ENCODE peak calls at places on chromosomes 3 and 15, in nine cellular contexts. One of them, this sample, is unnamed.

GRCh38 chr3:114848087-114848486 is 299.0 kb downstream of the ZBTB20 start:
- DNase-seq in sciatic nerve: no peak
- DNase-seq in iPS-NIHi11: no peak
- DNase-seq in NCI-H1105 treated with DMSO at 0.1 percent for 48 hours: no peak
- DNase-seq in NCI-H1092: peak
- DNase-seq in NCI-H774: no peak
- DNase-seq in ELR: no peak
- DNase-seq in stimulated activated CD4-positive, alpha-beta T cell treated with anti-CD3 and anti-CD28 coated beads, Interleukin-12 subunit alpha, Interleukin-12 subunit beta, amount 100 ng/mL, for 24 hours: no peak
- DNase-seq in NCI-H1436: peak
- DNase-seq in this sample: no peak

GRCh38 chr15:36643551-36643950 is 64.1 kb downstream of the CDIN1 start:
- DNase-seq in stimulated activated CD4-positive, alpha-beta T cell treated with anti-CD3 and anti-CD28 coated beads, Interleukin-12 subunit alpha, Interleukin-12 subunit beta, amount 100 ng/mL, for 24 hours: no peak
- DNase-seq in NCI-H774: no peak
- DNase-seq in iPS-NIHi11: peak
- DNase-seq in sciatic nerve: no peak
- DNase-seq in ELR: peak
- DNase-seq in NCI-H1092: no peak
- DNase-seq in NCI-H1105 treated with DMSO at 0.1 percent for 48 hours: no peak
- DNase-seq in NCI-H1436: no peak
- DNase-seq in this sample: no peak

GRCh38 chr3:31275038-31275562 is 257.6 kb upstream of the STT3B start:
- DNase-seq in NCI-H774: no peak
- DNase-seq in iPS-NIHi11: no peak
- DNase-seq in ELR: peak
- DNase-seq in NCI-H1436: no peak
- DNase-seq in sciatic nerve: no peak
- DNase-seq in stimulated activated CD4-positive, alpha-beta T cell treated with anti-CD3 and anti-CD28 coated beads, Interleukin-12 subunit alpha, Interleukin-12 subunit beta, amount 100 ng/mL, for 24 hours: no peak
- DNase-seq in NCI-H1092: no peak
- DNase-seq in NCI-H1105 treated with DMSO at 0.1 percent for 48 hours: no peak
- DNase-seq in this sample: peak

GRCh38 chr3:180306691-180307090 is 270.0 kb upstream of the PEX5L start:
- DNase-seq in NCI-H1092: no peak
- DNase-seq in ELR: peak
- DNase-seq in stimulated activated CD4-positive, alpha-beta T cell treated with anti-CD3 and anti-CD28 coated beads, Interleukin-12 subunit alpha, Interleukin-12 subunit beta, amount 100 ng/mL, for 24 hours: no peak
- DNase-seq in NCI-H774: peak
- DNase-seq in iPS-NIHi11: no peak
- DNase-seq in NCI-H1105 treated with DMSO at 0.1 percent for 48 hours: no peak
- DNase-seq in sciatic nerve: no peak
- DNase-seq in NCI-H1436: no peak
- DNase-seq in this sample: no peak

GRCh38 chr3:14147063-14147435 is 22.2 kb downstream of the TMEM43 start:
- DNase-seq in NCI-H774: no peak
- DNase-seq in NCI-H1436: no peak
- DNase-seq in stimulated activated CD4-positive, alpha-beta T cell treated with anti-CD3 and anti-CD28 coated beads, Interleukin-12 subunit alpha, Interleukin-12 subunit beta, amount 100 ng/mL, for 24 hours: no peak
- DNase-seq in sciatic nerve: no peak
- DNase-seq in NCI-H1092: no peak
- DNase-seq in iPS-NIHi11: no peak
- DNase-seq in ELR: no peak
- DNase-seq in NCI-H1105 treated with DMSO at 0.1 percent for 48 hours: no peak
- DNase-seq in this sample: no peak

GRCh38 chr3:13842226-13842625 is 37.6 kb downstream of the WNT7A start:
- DNase-seq in ELR: no peak
- DNase-seq in NCI-H1436: no peak
- DNase-seq in stimulated activated CD4-positive, alpha-beta T cell treated with anti-CD3 and anti-CD28 coated beads, Interleukin-12 subunit alpha, Interleukin-12 subunit beta, amount 100 ng/mL, for 24 hours: no peak
- DNase-seq in NCI-H1105 treated with DMSO at 0.1 percent for 48 hours: no peak
- DNase-seq in sciatic nerve: no peak
- DNase-seq in NCI-H1092: no peak
- DNase-seq in iPS-NIHi11: no peak
- DNase-seq in NCI-H774: no peak
- DNase-seq in this sample: no peak

GRCh38 chr3:89699229-89699628 is 591.8 kb downstream of the EPHA3 start:
- DNase-seq in stimulated activated CD4-positive, alpha-beta T cell treated with anti-CD3 and anti-CD28 coated beads, Interleukin-12 subunit alpha, Interleukin-12 subunit beta, amount 100 ng/mL, for 24 hours: no peak
- DNase-seq in iPS-NIHi11: no peak
- DNase-seq in ELR: no peak
- DNase-seq in NCI-H1436: no peak
- DNase-seq in sciatic nerve: no peak
- DNase-seq in NCI-H1092: no peak
- DNase-seq in NCI-H1105 treated with DMSO at 0.1 percent for 48 hours: no peak
- DNase-seq in NCI-H774: no peak
- DNase-seq in this sample: no peak

GRCh38 chr3:183534249-183534648 is 21.3 kb downstream of the KLHL6 start:
- DNase-seq in NCI-H774: no peak
- DNase-seq in stimulated activated CD4-positive, alpha-beta T cell treated with anti-CD3 and anti-CD28 coated beads, Interleukin-12 subunit alpha, Interleukin-12 subunit beta, amount 100 ng/mL, for 24 hours: no peak
- DNase-seq in ELR: peak
- DNase-seq in NCI-H1105 treated with DMSO at 0.1 percent for 48 hours: no peak
- DNase-seq in iPS-NIHi11: no peak
- DNase-seq in NCI-H1092: no peak
- DNase-seq in sciatic nerve: no peak
- DNase-seq in NCI-H1436: no peak
- DNase-seq in this sample: peak

GRCh38 chr3:136078421-136079364 is 113.2 kb downstream of the PPP2R3A start:
- DNase-seq in NCI-H1436: peak
- DNase-seq in NCI-H1092: no peak
- DNase-seq in NCI-H1105 treated with DMSO at 0.1 percent for 48 hours: peak
- DNase-seq in ELR: peak
- DNase-seq in iPS-NIHi11: no peak
- DNase-seq in sciatic nerve: no peak
- DNase-seq in stimulated activated CD4-positive, alpha-beta T cell treated with anti-CD3 and anti-CD28 coated beads, Interleukin-12 subunit alpha, Interleukin-12 subunit beta, amount 100 ng/mL, for 24 hours: no peak
- DNase-seq in NCI-H774: peak
- DNase-seq in this sample: peak

GRCh38 chr15:69090197-69090948 is 70.1 kb upstream of the GLCE start:
- DNase-seq in NCI-H1092: no peak
- DNase-seq in stimulated activated CD4-positive, alpha-beta T cell treated with anti-CD3 and anti-CD28 coated beads, Interleukin-12 subunit alpha, Interleukin-12 subunit beta, amount 100 ng/mL, for 24 hours: no peak
- DNase-seq in sciatic nerve: no peak
- DNase-seq in NCI-H1436: peak
- DNase-seq in ELR: no peak
- DNase-seq in NCI-H774: no peak
- DNase-seq in iPS-NIHi11: peak
- DNase-seq in NCI-H1105 treated with DMSO at 0.1 percent for 48 hours: peak
- DNase-seq in this sample: peak

GRCh38 chr3:60536420-60536819 is 714.8 kb downstream of the FHIT start:
- DNase-seq in ELR: no peak
- DNase-seq in NCI-H1092: peak
- DNase-seq in iPS-NIHi11: no peak
- DNase-seq in stimulated activated CD4-positive, alpha-beta T cell treated with anti-CD3 and anti-CD28 coated beads, Interleukin-12 subunit alpha, Interleukin-12 subunit beta, amount 100 ng/mL, for 24 hours: no peak
- DNase-seq in NCI-H774: peak
- DNase-seq in sciatic nerve: no peak
- DNase-seq in NCI-H1436: no peak
- DNase-seq in NCI-H1105 treated with DMSO at 0.1 percent for 48 hours: peak
- DNase-seq in this sample: no peak

GRCh38 chr15:87032291-87032690 is 952.6 kb downstream of the AGBL1 start:
- DNase-seq in ELR: peak
- DNase-seq in NCI-H1105 treated with DMSO at 0.1 percent for 48 hours: no peak
- DNase-seq in iPS-NIHi11: no peak
- DNase-seq in NCI-H1436: no peak
- DNase-seq in stimulated activated CD4-positive, alpha-beta T cell treated with anti-CD3 and anti-CD28 coated beads, Interleukin-12 subunit alpha, Interleukin-12 subunit beta, amount 100 ng/mL, for 24 hours: no peak
- DNase-seq in NCI-H774: no peak
- DNase-seq in NCI-H1092: no peak
- DNase-seq in sciatic nerve: no peak
- DNase-seq in this sample: no peak

GRCh38 chr15:75200765-75201608 is 695 bp upstream of the C15orf39 start:
- DNase-seq in stimulated activated CD4-positive, alpha-beta T cell treated with anti-CD3 and anti-CD28 coated beads, Interleukin-12 subunit alpha, Interleukin-12 subunit beta, amount 100 ng/mL, for 24 hours: peak
- DNase-seq in sciatic nerve: no peak
- DNase-seq in ELR: peak
- DNase-seq in NCI-H1092: no peak
- DNase-seq in NCI-H1436: peak
- DNase-seq in iPS-NIHi11: peak
- DNase-seq in NCI-H1105 treated with DMSO at 0.1 percent for 48 hours: peak
- DNase-seq in NCI-H774: peak
- DNase-seq in this sample: peak

GRCh38 chr3:69300296-69300695 is 85.6 kb downstream of the FRMD4B start:
- DNase-seq in sciatic nerve: no peak
- DNase-seq in NCI-H1092: no peak
- DNase-seq in NCI-H774: no peak
- DNase-seq in NCI-H1105 treated with DMSO at 0.1 percent for 48 hours: no peak
- DNase-seq in iPS-NIHi11: no peak
- DNase-seq in NCI-H1436: no peak
- DNase-seq in ELR: no peak
- DNase-seq in stimulated activated CD4-positive, alpha-beta T cell treated with anti-CD3 and anti-CD28 coated beads, Interleukin-12 subunit alpha, Interleukin-12 subunit beta, amount 100 ng/mL, for 24 hours: no peak
- DNase-seq in this sample: peak

GRCh38 chr15:32994810-32995424 is 199.6 kb downstream of the FMN1 start:
- DNase-seq in sciatic nerve: no peak
- DNase-seq in NCI-H1436: peak
- DNase-seq in NCI-H1092: no peak
- DNase-seq in stimulated activated CD4-positive, alpha-beta T cell treated with anti-CD3 and anti-CD28 coated beads, Interleukin-12 subunit alpha, Interleukin-12 subunit beta, amount 100 ng/mL, for 24 hours: no peak
- DNase-seq in iPS-NIHi11: no peak
- DNase-seq in ELR: peak
- DNase-seq in NCI-H1105 treated with DMSO at 0.1 percent for 48 hours: peak
- DNase-seq in NCI-H774: peak
- DNase-seq in this sample: peak

GRCh38 chr3:173708191-173708590 is 310.6 kb downstream of the NLGN1 start:
- DNase-seq in ELR: no peak
- DNase-seq in NCI-H1105 treated with DMSO at 0.1 percent for 48 hours: no peak
- DNase-seq in NCI-H1092: no peak
- DNase-seq in stimulated activated CD4-positive, alpha-beta T cell treated with anti-CD3 and anti-CD28 coated beads, Interleukin-12 subunit alpha, Interleukin-12 subunit beta, amount 100 ng/mL, for 24 hours: no peak
- DNase-seq in sciatic nerve: no peak
- DNase-seq in NCI-H774: no peak
- DNase-seq in NCI-H1436: no peak
- DNase-seq in iPS-NIHi11: peak
- DNase-seq in this sample: no peak

GRCh38 chr3:53213276-53213675 is 42.5 kb downstream of the TKT start:
- DNase-seq in iPS-NIHi11: no peak
- DNase-seq in NCI-H1092: no peak
- DNase-seq in NCI-H1105 treated with DMSO at 0.1 percent for 48 hours: no peak
- DNase-seq in NCI-H774: no peak
- DNase-seq in NCI-H1436: no peak
- DNase-seq in sciatic nerve: no peak
- DNase-seq in stimulated activated CD4-positive, alpha-beta T cell treated with anti-CD3 and anti-CD28 coated beads, Interleukin-12 subunit alpha, Interleukin-12 subunit beta, amount 100 ng/mL, for 24 hours: no peak
- DNase-seq in ELR: no peak
- DNase-seq in this sample: no peak

GRCh38 chr3:11514191-11514770 is 129.4 kb downstream of the VGLL4 start:
- DNase-seq in stimulated activated CD4-positive, alpha-beta T cell treated with anti-CD3 and anti-CD28 coated beads, Interleukin-12 subunit alpha, Interleukin-12 subunit beta, amount 100 ng/mL, for 24 hours: no peak
- DNase-seq in sciatic nerve: no peak
- DNase-seq in NCI-H1092: no peak
- DNase-seq in NCI-H774: no peak
- DNase-seq in NCI-H1436: no peak
- DNase-seq in iPS-NIHi11: no peak
- DNase-seq in NCI-H1105 treated with DMSO at 0.1 percent for 48 hours: no peak
- DNase-seq in ELR: peak
- DNase-seq in this sample: peak

GRCh38 chr3:180855364-180855763 is 57.1 kb upstream of the FXR1 start:
- DNase-seq in NCI-H774: no peak
- DNase-seq in ELR: peak
- DNase-seq in sciatic nerve: no peak
- DNase-seq in NCI-H1092: peak
- DNase-seq in iPS-NIHi11: peak
- DNase-seq in NCI-H1105 treated with DMSO at 0.1 percent for 48 hours: no peak
- DNase-seq in NCI-H1436: peak
- DNase-seq in stimulated activated CD4-positive, alpha-beta T cell treated with anti-CD3 and anti-CD28 coated beads, Interleukin-12 subunit alpha, Interleukin-12 subunit beta, amount 100 ng/mL, for 24 hours: no peak
- DNase-seq in this sample: no peak

GRCh38 chr15:37095993-37096877 is 4.1 kb downstream of the MEIS2 start:
- DNase-seq in iPS-NIHi11: peak
- DNase-seq in NCI-H1105 treated with DMSO at 0.1 percent for 48 hours: no peak
- DNase-seq in NCI-H1092: no peak
- DNase-seq in NCI-H774: no peak
- DNase-seq in ELR: no peak
- DNase-seq in stimulated activated CD4-positive, alpha-beta T cell treated with anti-CD3 and anti-CD28 coated beads, Interleukin-12 subunit alpha, Interleukin-12 subunit beta, amount 100 ng/mL, for 24 hours: no peak
- DNase-seq in NCI-H1436: no peak
- DNase-seq in sciatic nerve: no peak
- DNase-seq in this sample: peak

GRCh38 chr3:64152100-64152499 is 73.2 kb downstream of the PRICKLE2 start:
- DNase-seq in NCI-H1436: no peak
- DNase-seq in NCI-H1105 treated with DMSO at 0.1 percent for 48 hours: peak
- DNase-seq in sciatic nerve: no peak
- DNase-seq in NCI-H774: no peak
- DNase-seq in NCI-H1092: no peak
- DNase-seq in stimulated activated CD4-positive, alpha-beta T cell treated with anti-CD3 and anti-CD28 coated beads, Interleukin-12 subunit alpha, Interleukin-12 subunit beta, amount 100 ng/mL, for 24 hours: no peak
- DNase-seq in ELR: peak
- DNase-seq in iPS-NIHi11: no peak
- DNase-seq in this sample: peak

GRCh38 chr3:128497305-128498126 is 4.5 kb upstream of the GATA2 start:
- DNase-seq in NCI-H1436: peak
- DNase-seq in NCI-H1092: peak
- DNase-seq in NCI-H1105 treated with DMSO at 0.1 percent for 48 hours: peak
- DNase-seq in stimulated activated CD4-positive, alpha-beta T cell treated with anti-CD3 and anti-CD28 coated beads, Interleukin-12 subunit alpha, Interleukin-12 subunit beta, amount 100 ng/mL, for 24 hours: peak
- DNase-seq in iPS-NIHi11: peak
- DNase-seq in NCI-H774: peak
- DNase-seq in ELR: peak
- DNase-seq in sciatic nerve: no peak
- DNase-seq in this sample: peak

GRCh38 chr3:79383402-79384012 is 384.3 kb downstream of the ROBO1 start:
- DNase-seq in sciatic nerve: no peak
- DNase-seq in NCI-H774: no peak
- DNase-seq in NCI-H1436: no peak
- DNase-seq in NCI-H1092: no peak
- DNase-seq in iPS-NIHi11: no peak
- DNase-seq in stimulated activated CD4-positive, alpha-beta T cell treated with anti-CD3 and anti-CD28 coated beads, Interleukin-12 subunit alpha, Interleukin-12 subunit beta, amount 100 ng/mL, for 24 hours: no peak
- DNase-seq in NCI-H1105 treated with DMSO at 0.1 percent for 48 hours: no peak
- DNase-seq in ELR: peak
- DNase-seq in this sample: peak

GRCh38 chr3:10744098-10744465 is 71.9 kb upstream of the SLC6A11 start:
- DNase-seq in sciatic nerve: no peak
- DNase-seq in ELR: peak
- DNase-seq in NCI-H1092: no peak
- DNase-seq in NCI-H774: no peak
- DNase-seq in NCI-H1436: no peak
- DNase-seq in stimulated activated CD4-positive, alpha-beta T cell treated with anti-CD3 and anti-CD28 coated beads, Interleukin-12 subunit alpha, Interleukin-12 subunit beta, amount 100 ng/mL, for 24 hours: peak
- DNase-seq in iPS-NIHi11: peak
- DNase-seq in NCI-H1105 treated with DMSO at 0.1 percent for 48 hours: peak
- DNase-seq in this sample: no peak

GRCh38 chr3:52021869-52022268 is 26.2 kb upstream of the RPL29 start:
- DNase-seq in iPS-NIHi11: no peak
- DNase-seq in sciatic nerve: no peak
- DNase-seq in NCI-H1436: peak
- DNase-seq in stimulated activated CD4-positive, alpha-beta T cell treated with anti-CD3 and anti-CD28 coated beads, Interleukin-12 subunit alpha, Interleukin-12 subunit beta, amount 100 ng/mL, for 24 hours: no peak
- DNase-seq in ELR: no peak
- DNase-seq in NCI-H774: no peak
- DNase-seq in NCI-H1092: peak
- DNase-seq in NCI-H1105 treated with DMSO at 0.1 percent for 48 hours: peak
- DNase-seq in this sample: no peak

GRCh38 chr3:169744332-169745054 is 20.4 kb downstream of the TERC start:
- DNase-seq in NCI-H1436: peak
- DNase-seq in stimulated activated CD4-positive, alpha-beta T cell treated with anti-CD3 and anti-CD28 coated beads, Interleukin-12 subunit alpha, Interleukin-12 subunit beta, amount 100 ng/mL, for 24 hours: no peak
- DNase-seq in NCI-H774: no peak
- DNase-seq in sciatic nerve: no peak
- DNase-seq in ELR: peak
- DNase-seq in NCI-H1105 treated with DMSO at 0.1 percent for 48 hours: peak
- DNase-seq in iPS-NIHi11: peak
- DNase-seq in NCI-H1092: no peak
- DNase-seq in this sample: peak

GRCh38 chr3:123834631-123835030 is 49.5 kb downstream of the MYLK start:
- DNase-seq in ELR: peak
- DNase-seq in iPS-NIHi11: no peak
- DNase-seq in NCI-H774: no peak
- DNase-seq in sciatic nerve: no peak
- DNase-seq in stimulated activated CD4-positive, alpha-beta T cell treated with anti-CD3 and anti-CD28 coated beads, Interleukin-12 subunit alpha, Interleukin-12 subunit beta, amount 100 ng/mL, for 24 hours: no peak
- DNase-seq in NCI-H1436: no peak
- DNase-seq in NCI-H1105 treated with DMSO at 0.1 percent for 48 hours: no peak
- DNase-seq in NCI-H1092: no peak
- DNase-seq in this sample: peak

GRCh38 chr15:91696981-91697380 is 156.5 kb upstream of the SLCO3A1 start:
- DNase-seq in iPS-NIHi11: no peak
- DNase-seq in stimulated activated CD4-positive, alpha-beta T cell treated with anti-CD3 and anti-CD28 coated beads, Interleukin-12 subunit alpha, Interleukin-12 subunit beta, amount 100 ng/mL, for 24 hours: no peak
- DNase-seq in NCI-H1092: no peak
- DNase-seq in NCI-H774: no peak
- DNase-seq in NCI-H1105 treated with DMSO at 0.1 percent for 48 hours: no peak
- DNase-seq in NCI-H1436: no peak
- DNase-seq in ELR: no peak
- DNase-seq in sciatic nerve: no peak
- DNase-seq in this sample: no peak